ENCODE peak calls at places on chromosomes 13 and 19, in eight cellular contexts. I is COLO829, M is NCI-H2081, H is GM06990, W is hypothalamus, T is nephron progenitor cell, U is Ammon's horn, S is GM19239. A is an unnamed sample.

GRCh38 chr19:37979547-37980082 is 72.6 kb downstream of the SIPA1L3 start:
- DNase-seq in I (no peak), M (peak; percentile 32), H (peak; percentile 81), W (no peak), T (no peak), U (no peak), S (no peak), A (no peak)

GRCh38 chr13:45511310-45512147 is 46.8 kb downstream of the COG3 start:
- DNase-seq in I (peak; percentile 83), M (peak; percentile 53), H (peak; percentile 20), W (no peak), T (peak; percentile 23), U (peak; percentile 86), S (peak; percentile 39), A (peak; percentile 53)

GRCh38 chr19:17797397-17798201 is 2.7 kb downstream of the B3GNT3 start:
- DNase-seq in I (peak; percentile 12), M (no peak), H (no peak), W (no peak), T (no peak), U (no peak), S (no peak), A (no peak)

GRCh38 chr13:105774739-105775460 is 760.6 kb downstream of the EFNB2 start:
- DNase-seq in I (no peak), M (no peak), H (no peak), W (no peak), T (no peak), U (no peak), S (no peak), A (no peak)

GRCh38 chr13:30593001-30593400 is 24.7 kb upstream of the USPL1 start:
- DNase-seq in I (no peak), M (no peak), H (no peak), W (no peak), T (no peak), U (no peak), S (no peak), A (no peak)

GRCh38 chr13:83730674-83731073 is 151.6 kb downstream of the SLITRK1 start:
- DNase-seq in I (no peak), M (no peak), H (no peak), W (no peak), T (no peak), U (no peak), S (no peak), A (no peak)

GRCh38 chr13:113153810-113154748 is 4.4 kb upstream of the PROZ start:
- DNase-seq in I (peak; percentile 57), M (peak; percentile 50), H (peak; percentile 54), W (peak; percentile 64), T (peak; percentile 75), U (peak; percentile 90), S (peak; percentile 77), A (peak; percentile 71)

GRCh38 chr19:43624933-43625332 is 5.5 kb upstream of the ZNF428 start:
- DNase-seq in I (no peak), M (no peak), H (peak; percentile 66), W (no peak), T (peak; percentile 69), U (no peak), S (peak; percentile 59), A (no peak)

GRCh38 chr19:45145270-45146189 is 15.3 kb downstream of the NKPD1 start:
- DNase-seq in I (no peak), M (no peak), H (no peak), W (no peak), T (no peak), U (no peak), S (no peak), A (no peak)

GRCh38 chr19:45863840-45864628 is at the start of gene FOXA3:
- DNase-seq in I (peak; percentile 35), M (peak; percentile 28), H (peak; percentile 73), W (no peak), T (peak; percentile 63), U (no peak), S (peak; percentile 75), A (peak; percentile 37)

GRCh38 chr13:97252735-97253134 is 30.6 kb downstream of the MBNL2 start:
- DNase-seq in I (no peak), M (no peak), H (no peak), W (no peak), T (no peak), U (no peak), S (no peak), A (no peak)

GRCh38 chr13:109780880-109781383 is 5.5 kb downstream of the IRS2 start:
- DNase-seq in I (no peak), M (no peak), H (no peak), W (no peak), T (no peak), U (no peak), S (no peak), A (no peak)

GRCh38 chr19:33064117-33064777 is 441 bp downstream of the RHPN2 start:
- DNase-seq in I (no peak), M (peak; percentile 60), H (peak; percentile 42), W (no peak), T (no peak), U (no peak), S (peak; percentile 59), A (no peak)

GRCh38 chr19:48994035-48994386 is 324 bp downstream of the RUVBL2 start:
- DNase-seq in I (no peak), M (no peak), H (no peak), W (no peak), T (no peak), U (no peak), S (no peak), A (no peak)

GRCh38 chr19:2511991-2512390 is 36.1 kb downstream of the GADD45B start:
- DNase-seq in I (no peak), M (no peak), H (no peak), W (no peak), T (no peak), U (no peak), S (no peak), A (no peak)

GRCh38 chr13:103140001-103140671 is 73.9 kb upstream of the SLC10A2 start:
- DNase-seq in I (peak; percentile 48), M (peak; percentile 45), H (no peak), W (no peak), T (no peak), U (peak; percentile 22), S (peak; percentile 13), A (peak; percentile 51)

GRCh38 chr19:1935484-1936208 is 5.3 kb upstream of the CSNK1G2 start:
- DNase-seq in I (no peak), M (no peak), H (no peak), W (peak; percentile 22), T (no peak), U (peak; percentile 60), S (no peak), A (no peak)